ENCODE peak calls at places on chromosomes 5 and 9, in seven cellular contexts. B, J, H, G, L, F and C are unnamed samples.
A peak's percentile ranks its signal among the peaks of the same experiment; 100 is the strongest.

GRCh38 chr5:8908055-8908683 is 637.7 kb downstream of the SEMA5A start:
- DNase-seq in H (peak; percentile 91), L (no peak), F (no peak), B (peak; percentile 30), J (peak; percentile 74), G (peak; percentile 41), C (peak; percentile 24)

GRCh38 chr5:89255845-89256463 is 373.0 kb upstream of the MEF2C start:
- DNase-seq in G (no peak), L (no peak), B (no peak), F (no peak), H (no peak), J (peak; percentile 60), C (peak; percentile 7)

GRCh38 chr9:78132688-78133033 is 101.0 kb upstream of the GNAQ start:
- DNase-seq in H (no peak), G (no peak), B (no peak), L (no peak), F (no peak), J (no peak), C (no peak)

GRCh38 chr5:7916171-7916804 is 47.3 kb downstream of the MTRR start:
- DNase-seq in F (no peak), H (no peak), J (no peak), B (no peak), G (no peak), L (no peak), C (no peak)

GRCh38 chr5:141491323-141492167 is 2.7 kb downstream of the PCDHGC5 start:
- DNase-seq in L (no peak), G (no peak), H (peak; percentile 74), B (no peak), F (no peak), J (peak; percentile 75), C (no peak)

GRCh38 chr5:94469889-94470288 is 148.5 kb downstream of the KIAA0825 start:
- DNase-seq in H (no peak), J (no peak), F (no peak), L (no peak), B (no peak), G (peak; percentile 55), C (peak; percentile 35)

GRCh38 chr9:134984372-134985240 is 66.9 kb upstream of the FCN1 start:
- DNase-seq in F (no peak), H (no peak), B (no peak), G (peak; percentile 53), L (no peak), J (no peak), C (peak; percentile 44)

GRCh38 chr5:93461751-93462150 is 119.3 kb downstream of the NR2F1-AS1 start:
- DNase-seq in G (no peak), L (no peak), H (no peak), F (no peak), J (no peak), B (no peak), C (no peak)

GRCh38 chr5:54944364-54944763 is 41.0 kb downstream of the ESM1 start:
- DNase-seq in F (no peak), B (no peak), J (peak; percentile 50), H (no peak), L (peak; percentile 11), G (peak; percentile 22), C (no peak)

GRCh38 chr5:151215546-151215880 is 8.4 kb downstream of the CCDC69 start:
- DNase-seq in G (no peak), F (no peak), L (no peak), B (no peak), H (no peak), J (no peak), C (no peak)

GRCh38 chr5:151213803-151214613 is 9.9 kb downstream of the CCDC69 start:
- DNase-seq in L (peak; percentile 83), F (peak; percentile 92), B (no peak), G (no peak), H (peak; percentile 82), J (peak; percentile 65), C (no peak)

GRCh38 chr5:151212361-151212899 is 11.5 kb downstream of the CCDC69 start:
- DNase-seq in H (peak; percentile 22), J (no peak), F (no peak), L (no peak), G (no peak), B (no peak), C (no peak)

GRCh38 chr5:151216781-151217180 is 7.1 kb downstream of the CCDC69 start:
- DNase-seq in F (no peak), G (no peak), H (no peak), J (no peak), B (no peak), L (no peak), C (no peak)

DNA sequence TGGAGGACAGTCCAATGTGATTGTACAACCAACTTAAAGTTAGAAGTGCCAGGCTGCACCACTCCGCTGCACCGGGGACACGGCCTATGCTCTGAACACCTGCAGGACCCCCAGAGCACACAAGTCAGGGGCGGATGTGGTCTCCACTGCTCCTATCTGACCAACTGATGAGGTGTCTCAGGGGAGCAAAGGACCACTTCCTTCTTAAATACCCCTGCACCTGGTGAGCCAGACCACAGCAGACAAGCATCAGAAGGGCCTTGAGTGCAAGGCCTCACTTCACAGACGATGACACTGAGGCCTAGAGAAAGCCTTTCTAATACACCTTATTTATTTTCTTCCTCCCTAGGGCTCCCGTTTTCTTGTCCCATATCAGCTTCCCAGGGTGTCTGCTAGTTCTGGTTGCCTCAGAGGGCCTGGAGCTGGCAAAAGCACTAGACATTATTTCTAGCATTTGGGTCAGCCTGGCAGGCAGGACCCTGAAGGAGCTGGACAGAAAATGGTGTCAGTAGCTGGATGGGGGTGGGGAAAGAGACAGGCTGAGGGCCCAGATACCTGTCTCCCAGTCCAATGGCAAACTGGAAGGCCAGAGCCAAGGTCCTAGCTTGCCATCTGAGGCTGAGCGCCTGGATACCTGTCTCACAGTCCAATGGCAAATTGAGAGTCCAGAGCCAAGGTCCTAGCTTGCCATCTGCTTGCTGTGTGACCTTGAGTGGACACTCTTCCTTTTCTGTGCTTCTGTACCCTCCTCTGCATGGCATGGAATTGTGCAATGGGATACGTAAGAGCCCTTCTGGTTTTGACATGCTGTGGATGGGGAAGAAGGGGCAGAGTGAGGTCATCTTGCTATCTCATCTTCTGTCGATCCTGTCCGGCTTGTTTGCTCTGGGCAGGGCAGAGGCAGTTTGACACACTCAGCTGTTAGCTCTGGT is 9.0 kb downstream of the CCDC69 start:
- DNase-seq in H (peak; percentile 31), L (peak; percentile 34), B (no peak), F (no peak), G (no peak), J (no peak), C (no peak)
- H3K4me1 ChIP-seq in H (no peaks in the 10 kb centered on the region), L (peaks cover 95% of the 10 kb centered on the region), B (no peaks in the 10 kb centered on the region), F (peaks cover 97% of the 10 kb centered on the region), G (no peaks in the 10 kb centered on the region), J (peaks cover 4% of the 10 kb centered on the region), C (no peaks in the 10 kb centered on the region)

GRCh38 chr5:116275282-116275681 is 190.5 kb downstream of the COMMD10 start:
- DNase-seq in H (no peak), B (no peak), G (no peak), F (no peak), J (no peak), L (no peak), C (no peak)
- H3K36me3 ChIP-seq in H (no peaks in the 10 kb centered on the region), B (no peaks in the 10 kb centered on the region), G (no peaks in the 10 kb centered on the region), F (no peaks in the 10 kb centered on the region), J (no peaks in the 10 kb centered on the region), L (no peaks in the 10 kb centered on the region), C (no peaks in the 10 kb centered on the region)

GRCh38 chr9:21551401-21551800 is 69.3 kb upstream of the IFNE start:
- DNase-seq in J (no peak), F (no peak), L (no peak), H (no peak), B (no peak), G (no peak), C (no peak)

GRCh38 chr9:21549890-21550289 is 67.8 kb upstream of the IFNE start:
- DNase-seq in G (no peak), F (no peak), L (no peak), B (no peak), H (no peak), J (no peak), C (no peak)

GRCh38 chr9:21550392-21550791 is 68.3 kb upstream of the IFNE start:
- DNase-seq in G (no peak), B (no peak), L (no peak), F (no peak), J (no peak), H (no peak), C (no peak)

GRCh38 chr9:21553441-21553840 is 71.3 kb upstream of the IFNE start:
- DNase-seq in F (no peak), B (no peak), L (no peak), J (no peak), H (no peak), G (no peak), C (no peak)

DNA sequence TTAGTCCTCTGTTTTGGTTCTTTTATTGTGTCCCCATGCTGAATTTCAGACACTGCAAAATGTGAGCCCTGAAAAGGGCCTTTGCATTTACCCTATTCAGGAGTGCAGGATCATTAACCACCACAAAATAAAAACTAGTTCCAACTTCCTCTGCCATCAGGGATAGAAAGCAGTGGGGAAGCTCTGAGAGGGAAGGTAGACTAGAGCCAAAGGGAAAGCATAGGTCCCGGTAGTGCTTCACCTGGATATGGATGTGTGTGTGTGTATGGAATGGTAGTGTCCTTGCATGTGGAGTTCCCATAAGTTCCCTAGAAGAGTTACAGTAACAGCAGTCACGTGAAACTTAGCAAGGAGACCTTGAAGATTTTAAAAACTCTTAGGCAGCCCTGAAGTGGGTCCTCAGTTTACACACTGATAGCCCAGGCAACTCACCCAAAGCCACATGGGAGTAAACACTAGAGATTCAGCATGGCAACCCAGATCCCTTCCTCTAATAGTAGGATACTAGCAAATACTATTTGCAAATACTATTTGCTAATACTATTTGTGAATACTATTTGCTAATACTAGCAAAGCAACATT is 70.2 kb upstream of the IFNE start:
- DNase-seq in L (no peak), H (no peak), G (no peak), F (no peak), J (no peak), B (no peak), C (no peak)
- H3K4me1 ChIP-seq in L (no peaks in the 10 kb centered on the region), H (no peaks in the 10 kb centered on the region), G (no peaks in the 10 kb centered on the region), F (no peaks in the 10 kb centered on the region), J (peaks cover 67% of the 10 kb centered on the region), B (peaks cover 5% of the 10 kb centered on the region), C (no peaks in the 10 kb centered on the region)

DNA sequence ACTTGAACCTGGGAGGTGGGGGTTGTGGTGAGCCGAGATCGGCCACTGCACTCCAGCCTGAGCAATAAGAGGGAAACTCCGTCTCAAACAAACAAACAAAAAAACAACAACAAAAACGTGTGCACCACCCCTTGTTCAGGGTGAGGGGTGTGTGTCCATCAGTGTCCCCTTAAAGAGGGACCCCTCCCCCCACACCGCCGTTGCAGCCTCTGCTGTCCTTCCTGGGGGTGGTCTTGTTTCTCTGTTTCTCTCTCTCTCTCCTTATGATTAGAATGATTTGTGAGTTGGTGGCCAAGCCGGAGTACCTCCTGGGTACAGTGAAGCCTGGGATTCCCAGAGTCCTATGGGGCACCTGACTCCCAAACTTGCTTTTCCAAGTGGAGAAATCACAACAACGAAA is 49.6 kb downstream of the RGS3 start:
- DNase-seq in H (no peak), L (no peak), F (no peak), J (no peak), G (no peak), B (no peak), C (no peak)
- H3K36me3 ChIP-seq in H (no peaks in the 10 kb centered on the region), L (no peaks in the 10 kb centered on the region), F (peaks cover 3% of the 10 kb centered on the region), J (no peaks in the 10 kb centered on the region), G (no peaks in the 10 kb centered on the region), B (no peaks in the 10 kb centered on the region), C (no peaks in the 10 kb centered on the region)